ENCODE peak calls at places on chromosomes 2 and 18, in six cellular contexts. K is IMR-90, I is neuronal stem cell, H is trophoblast cell, Z is H9, F is H1. P is an unnamed sample.

GRCh38 chr2:73163522-73164367 is 38.6 kb upstream of the NOTO start:
- DNase-seq in Z (peak), F (peak), I (peak), K (peak), H (peak), P (peak)

GRCh38 chr2:21326152-21326551 is 202.4 kb downstream of the TDRD15 start:
- DNase-seq in Z (no peak), K (peak), F (no peak), I (no peak), H (no peak), P (peak)

GRCh38 chr2:102473020-102473419 is at the start of gene SLC9A4:
- DNase-seq in I (peak), H (peak), F (peak), Z (peak), K (peak), P (peak)

GRCh38 chr2:28445448-28446258 is 50.2 kb upstream of the PLB1 start:
- DNase-seq in K (peak), Z (no peak), I (no peak), F (no peak), H (peak), P (peak)

GRCh38 chr2:118097657-118098056 is 9.4 kb downstream of the INSIG2 start:
- DNase-seq in F (no peak), H (no peak), I (no peak), Z (no peak), K (peak), P (peak)

GRCh38 chr2:238859636-238860347 is 11.9 kb downstream of the TWIST2 start:
- DNase-seq in F (no peak), K (no peak), Z (no peak), H (no peak), I (no peak), P (no peak)

GRCh38 chr2:214591359-214591758 is 180.5 kb downstream of the VWC2L start:
- DNase-seq in H (no peak), Z (no peak), K (peak), F (no peak), I (no peak), P (peak)

GRCh38 chr2:67259581-67260347 is 137.4 kb upstream of the ETAA1 start:
- DNase-seq in H (no peak), K (peak), Z (no peak), F (no peak), I (no peak), P (peak)

GRCh38 chr2:239750045-239750835 is 274.9 kb downstream of the NDUFA10 start:
- DNase-seq in K (no peak), I (no peak), Z (no peak), H (no peak), F (no peak), P (no peak)

GRCh38 chr2:108620656-108621055 is 86.4 kb downstream of the LIMS1 start:
- DNase-seq in I (no peak), K (no peak), Z (no peak), F (no peak), H (no peak), P (no peak)

GRCh38 chr18:44949967-44950366 is 269.3 kb downstream of the SETBP1 start:
- DNase-seq in I (no peak), F (no peak), H (no peak), K (no peak), Z (no peak), P (no peak)

GRCh38 chr18:47877892-47878291 is 52.6 kb downstream of the SMAD2 start:
- DNase-seq in F (no peak), I (no peak), Z (no peak), H (peak), K (peak), P (no peak)

GRCh38 chr2:99878951-99879350 is 263.4 kb downstream of the AFF3 start:
- DNase-seq in K (peak), I (no peak), H (peak), F (no peak), Z (no peak), P (peak)

GRCh38 chr2:290090-290722 is 2.3 kb upstream of the ALKAL2 start:
- DNase-seq in K (peak), H (peak), I (peak), F (peak), Z (peak), P (peak)

GRCh38 chr2:207258191-207258991 is 92.6 kb upstream of the KLF7 start:
- DNase-seq in I (no peak), Z (no peak), F (no peak), K (peak), H (peak), P (peak)

GRCh38 chr2:121804997-121805766 is 49.7 kb downstream of the TSN start:
- DNase-seq in Z (no peak), F (no peak), K (no peak), H (no peak), I (no peak), P (no peak)

GRCh38 chr2:185215497-185215896 is 523.1 kb upstream of the FSIP2 start:
- DNase-seq in F (no peak), H (no peak), K (no peak), Z (peak), I (no peak), P (no peak)

GRCh38 chr2:4992226-4992625 is 700.0 kb upstream of the SOX11 start:
- DNase-seq in K (no peak), F (no peak), H (no peak), Z (no peak), I (no peak), P (no peak)

GRCh38 chr18:26440644-26441043 is 107.7 kb downstream of the KCTD1 start:
- DNase-seq in F (no peak), I (no peak), H (no peak), Z (no peak), K (no peak), P (no peak)

GRCh38 chr2:96264656-96265348 is 995 bp downstream of the TMEM127 start:
- DNase-seq in K (peak), I (no peak), H (no peak), Z (no peak), F (no peak), P (peak)

GRCh38 chr2:71605173-71605641 is 151.8 kb downstream of the DYSF start:
- DNase-seq in K (no peak), I (no peak), H (no peak), F (peak), Z (peak), P (no peak)

GRCh38 chr2:25174192-25174861 is 5.9 kb upstream of the POMC start:
- DNase-seq in K (no peak), H (no peak), I (no peak), F (no peak), Z (no peak), P (no peak)

GRCh38 chr2:42238644-42239288 is 69.6 kb downstream of the EML4 start:
- DNase-seq in Z (peak), F (peak), H (peak), I (no peak), K (no peak), P (peak)

GRCh38 chr2:9165625-9166024 is 41.0 kb upstream of the ASAP2 start:
- DNase-seq in K (peak), F (no peak), I (no peak), Z (no peak), H (no peak), P (peak)

GRCh38 chr18:48696218-48696617 is 157.4 kb downstream of the CTIF start:
- DNase-seq in Z (no peak), H (no peak), I (no peak), K (no peak), F (no peak), P (no peak)

GRCh38 chr2:167293172-167293781 is 405.0 kb downstream of the XIRP2 start:
- DNase-seq in K (peak), Z (peak), I (peak), H (no peak), F (peak), P (peak)

GRCh38 chr2:31203916-31204315 is 13.4 kb downstream of the CAPN14 start:
- DNase-seq in K (no peak), F (no peak), H (no peak), I (no peak), Z (no peak), P (no peak)

GRCh38 chr2:127528487-127528886 is 2.2 kb upstream of the IWS1 start:
- DNase-seq in Z (no peak), H (peak), F (no peak), K (no peak), I (no peak), P (no peak)

GRCh38 chr2:127526142-127526939 is at the start of gene IWS1:
- DNase-seq in Z (peak), F (peak), H (peak), K (peak), I (peak), P (peak)

GRCh38 chr2:127530245-127531132 is 4.2 kb upstream of the IWS1 start:
- DNase-seq in Z (no peak), H (peak), F (no peak), I (no peak), K (no peak), P (peak)

GRCh38 chr2:127525692-127526141 is 572 bp downstream of the IWS1 start:
- DNase-seq in I (no peak), H (peak), Z (no peak), F (no peak), K (peak), P (peak)

DNA sequence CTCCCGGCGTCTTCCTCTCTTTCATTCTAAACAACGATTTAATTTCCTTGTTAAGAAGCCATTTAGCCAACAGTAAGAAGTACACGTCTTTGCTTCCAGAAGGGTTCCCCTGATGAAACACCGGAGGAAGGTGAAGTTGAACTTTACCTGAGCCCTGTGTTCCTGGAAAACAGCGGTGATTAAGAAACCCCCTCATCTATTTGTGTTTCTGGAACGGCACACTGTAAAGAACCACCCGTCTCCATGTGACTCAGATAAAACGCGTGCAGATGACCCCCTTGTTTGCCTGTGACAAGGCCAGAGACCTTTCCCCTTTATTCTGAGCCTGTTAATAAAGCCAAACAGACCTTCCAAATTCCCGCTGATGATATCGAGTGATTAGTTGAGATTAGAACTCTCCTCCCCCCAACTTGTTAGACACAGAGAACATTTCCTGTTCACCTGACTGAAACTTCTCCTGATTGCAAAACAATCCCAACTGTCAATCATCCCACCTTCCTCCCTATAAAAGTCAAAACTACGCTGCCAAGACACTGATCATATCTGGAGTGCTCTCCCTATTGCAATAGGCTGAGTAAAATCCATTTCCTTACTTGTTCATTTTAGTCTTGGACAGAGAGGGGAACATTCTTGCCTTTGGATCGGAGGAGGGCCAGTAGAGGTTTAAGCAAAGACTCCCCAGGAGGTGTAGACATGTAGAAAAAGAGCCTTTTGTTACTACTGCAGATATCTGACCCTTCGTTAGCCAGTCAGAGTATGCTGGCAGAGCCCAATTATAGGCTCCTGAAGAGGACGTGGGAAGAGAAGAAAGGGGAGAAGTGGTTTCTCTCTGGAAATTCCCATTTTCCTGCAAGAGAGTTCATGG is 883 bp upstream of the IWS1 start:
- DNase-seq in H (peak), Z (no peak), I (peak), K (no peak), F (no peak), P (no peak)
- H2AK5ac ChIP-seq in H (no peak), Z (no peak), I (no peak), K (no peak), F (no peak), P (peak)

GRCh38 chr18:23257686-23258565 is 122.6 kb downstream of the CABLES1 start:
- DNase-seq in I (no peak), K (peak), F (no peak), H (peak), Z (no peak), P (peak)

GRCh38 chr18:23259701-23260661 is 124.7 kb downstream of the CABLES1 start:
- DNase-seq in Z (peak), H (peak), I (peak), F (peak), K (peak), P (peak)

GRCh38 chr18:23263551-23264235 is 128.4 kb downstream of the CABLES1 start:
- DNase-seq in H (no peak), Z (no peak), F (no peak), I (no peak), K (no peak), P (no peak)

GRCh38 chr18:23258566-23259265 is 123.4 kb downstream of the CABLES1 start:
- DNase-seq in K (no peak), I (no peak), F (no peak), Z (no peak), H (peak), P (no peak)

GRCh38 chr18:23260932-23261590 is 125.8 kb downstream of the CABLES1 start:
- DNase-seq in F (no peak), Z (no peak), I (no peak), H (no peak), K (no peak), P (no peak)
- H2BK120ac ChIP-seq in F (peak), Z (no peak), I (no peak), H (peak), K (peak), P (peak)

DNA sequence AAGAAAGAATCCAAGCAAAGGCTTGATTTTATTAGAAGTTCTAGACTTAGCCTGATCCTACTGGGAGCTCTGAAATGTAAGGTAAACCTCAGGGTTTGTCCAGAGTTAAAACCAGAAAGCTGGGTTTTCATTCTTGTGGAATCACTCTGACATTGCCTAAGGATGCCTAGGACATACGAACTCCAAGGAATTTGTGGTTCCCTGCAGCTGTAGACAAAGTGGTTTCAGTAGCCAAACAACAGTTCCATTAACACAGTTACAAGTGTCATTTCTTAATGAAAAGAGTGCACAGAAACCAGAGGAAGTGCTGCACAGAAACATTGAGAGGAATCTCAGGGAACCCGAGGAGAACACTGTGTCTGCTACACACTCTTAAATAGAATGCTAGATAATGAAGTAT is 221.4 kb upstream of the ST6GAL2 start:
- DNase-seq in H (no peak), Z (no peak), F (no peak), K (no peak), I (no peak), P (no peak)
- H2AFZ ChIP-seq in H (no peak), Z (no peak), F (no peak), K (no peak), I (no peak), P (no peak)

DNA sequence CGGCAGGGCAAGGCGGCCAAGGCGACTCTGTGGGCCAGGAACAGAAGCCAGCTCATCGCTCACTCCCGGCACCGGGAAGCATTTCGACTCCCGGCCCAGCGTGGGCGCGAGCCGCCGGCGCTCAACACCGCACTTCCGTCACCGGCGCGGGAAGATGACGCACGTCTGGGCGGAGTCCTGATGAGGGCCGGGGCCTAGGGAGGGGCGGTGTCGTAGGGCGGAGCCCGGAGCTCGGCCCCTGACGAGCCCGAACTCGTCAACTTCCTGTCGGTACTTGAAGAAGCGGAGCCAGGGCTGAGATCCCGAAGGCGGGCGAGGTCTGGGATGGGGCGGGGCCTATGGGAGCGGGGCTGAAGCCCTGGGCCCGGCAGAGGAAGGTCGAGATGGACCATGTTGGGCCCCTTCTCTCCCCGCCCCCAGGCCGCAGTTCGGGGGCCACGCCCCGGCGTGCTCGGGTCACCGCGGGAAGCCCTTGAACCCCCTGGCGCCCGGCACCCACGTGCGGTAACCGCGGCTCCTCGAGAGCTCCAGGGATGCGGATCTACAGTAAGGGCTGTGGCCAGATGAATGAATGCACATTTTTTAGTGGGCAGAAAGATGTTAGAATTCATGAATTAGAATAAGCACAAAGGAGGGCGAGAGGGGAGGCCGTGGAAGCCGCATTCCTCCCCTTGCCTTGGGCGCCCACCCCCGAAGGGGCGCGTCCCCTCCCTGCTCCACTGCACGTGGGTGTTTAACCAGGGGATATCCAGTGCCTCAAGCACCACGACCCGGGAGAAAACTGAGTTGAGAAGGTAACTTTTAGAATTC is at the start of gene RNASEH1:
- DNase-seq in F (peak), I (peak), K (peak), H (peak), Z (peak), P (peak)
- H2AK5ac ChIP-seq in F (no peak), I (peak), K (peak), H (peak), Z (no peak), P (peak)

GRCh38 chr2:119728421-119728820 is 31.3 kb upstream of the PTPN4 start:
- DNase-seq in I (no peak), Z (no peak), H (no peak), F (no peak), K (no peak), P (no peak)

GRCh38 chr2:119732451-119733164 is 27.1 kb upstream of the PTPN4 start:
- DNase-seq in I (no peak), F (no peak), Z (no peak), K (no peak), H (no peak), P (no peak)

GRCh38 chr2:119727493-119727892 is 32.2 kb upstream of the PTPN4 start:
- DNase-seq in F (no peak), K (no peak), I (no peak), Z (no peak), H (no peak), P (no peak)

GRCh38 chr2:119732026-119732425 is 27.7 kb upstream of the PTPN4 start:
- DNase-seq in H (no peak), I (no peak), Z (no peak), F (no peak), K (no peak), P (no peak)

DNA sequence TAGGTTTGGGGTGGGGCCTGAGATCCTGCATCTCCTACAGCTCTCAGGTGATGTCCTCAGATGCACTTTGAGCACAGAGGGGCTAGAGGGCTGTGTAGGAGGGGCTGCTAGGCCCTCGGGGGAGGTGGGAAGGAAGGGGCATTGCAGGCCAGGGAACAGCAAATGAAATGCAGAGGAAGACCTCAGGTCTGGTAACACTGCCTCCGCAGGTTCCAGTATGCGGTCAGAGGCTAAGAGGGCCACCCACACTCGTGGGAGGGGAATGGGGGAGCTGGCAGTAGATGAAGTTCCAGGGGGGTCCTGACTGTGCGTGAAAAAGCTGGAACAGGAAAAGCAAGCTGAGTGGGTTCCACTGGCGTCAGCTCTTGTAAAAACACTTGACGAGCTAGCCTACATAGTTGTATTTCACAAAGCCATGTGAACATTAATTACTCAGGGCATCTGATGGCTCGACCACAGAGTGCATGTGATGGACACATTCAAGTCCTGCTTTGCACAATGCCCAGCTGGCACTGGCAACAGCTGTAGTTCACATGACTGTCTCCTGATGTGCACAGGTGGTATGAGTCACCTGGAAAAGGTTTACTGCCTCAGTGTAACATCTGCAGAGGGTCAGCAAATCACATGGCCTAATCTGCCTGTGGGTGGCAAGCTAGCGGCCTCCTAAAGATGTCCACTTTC is 29.0 kb upstream of the PTPN4 start:
- DNase-seq in Z (peak), H (no peak), K (no peak), F (no peak), I (no peak), P (no peak)
- H2BK120ac ChIP-seq in Z (no peak), H (no peak), K (no peak), F (no peak), I (no peak), P (no peak)

GRCh38 chr18:74334242-74334893 is 18.7 kb downstream of the C18orf63 start:
- DNase-seq in F (no peak), Z (no peak), K (no peak), I (no peak), H (no peak), P (no peak)
- H2AFZ ChIP-seq in F (peak), Z (no peak), K (no peak), I (no peak), H (no peak), P (no peak)